ENCODE peak calls at places on chromosomes 11 and 22, in nine cellular contexts. C is fibroblast of lung; O is RCC 7860; Q is pancreas; B is amniotic stem cell; H is Right ventricle myocardium superior; E is adrenal gland; I is naive thymus-derived CD8-positive, alpha-beta T cell; Z is HepG2. S is an unnamed sample.

GRCh38 chr11:10581481-10582019 is 13.1 kb upstream of the LYVE1 start:
- DNase-seq in C (no peak), I (no peak), B (no peak), Z (no peak), E (peak), Q (no peak), H (peak), O (no peak), S (no peak)

GRCh38 chr22:41915035-41915782 is at the start of gene SHISA8:
- DNase-seq in E (no peak), Z (no peak), Q (peak), O (no peak), C (no peak), I (peak), B (peak), H (peak), S (peak)

GRCh38 chr11:107921997-107922396 is 6.3 kb upstream of the RAB39A start:
- DNase-seq in H (no peak), O (no peak), E (no peak), I (no peak), C (no peak), B (no peak), Z (no peak), Q (no peak), S (no peak)

GRCh38 chr11:127420139-127420538 is 419.6 kb upstream of the KIRREL3 start:
- DNase-seq in I (no peak), O (no peak), E (no peak), Q (no peak), B (no peak), Z (no peak), H (no peak), C (no peak), S (no peak)

GRCh38 chr22:46046299-46046685 is 69.3 kb upstream of the WNT7B start:
- DNase-seq in O (no peak), B (no peak), C (no peak), I (no peak), Q (peak), H (peak), Z (no peak), E (peak), S (no peak)

GRCh38 chr11:69075421-69076128 is 26.8 kb downstream of the TPCN2 start:
- DNase-seq in I (no peak), E (no peak), B (peak), H (peak), Z (no peak), Q (peak), O (peak), C (peak), S (no peak)

GRCh38 chr11:927871-928270 is 2.2 kb downstream of the AP2A2 start:
- DNase-seq in O (no peak), H (no peak), Q (no peak), B (no peak), Z (no peak), E (no peak), I (peak), C (no peak), S (no peak)

GRCh38 chr22:34960005-34960404 is 106.0 kb upstream of the ISX start:
- DNase-seq in Z (no peak), C (no peak), E (no peak), O (no peak), H (no peak), B (no peak), I (no peak), Q (no peak), S (no peak)

GRCh38 chr22:38706101-38706884 is 549 bp downstream of the GTPBP1 start:
- DNase-seq in Z (no peak), Q (peak), I (peak), E (peak), O (peak), H (peak), C (peak), B (no peak), S (peak)

GRCh38 chr22:45882881-45883810 is 93.8 kb downstream of the WNT7B start:
- DNase-seq in E (no peak), B (no peak), H (peak), I (no peak), C (no peak), Z (no peak), O (no peak), Q (peak), S (no peak)

GRCh38 chr22:22168941-22169867 is 75.4 kb upstream of the VPREB1 start:
- DNase-seq in B (no peak), O (no peak), H (no peak), Q (no peak), Z (no peak), E (no peak), C (no peak), I (no peak), S (no peak)

GRCh38 chr11:47156333-47156732 is 20.3 kb downstream of the ARFGAP2 start:
- DNase-seq in Q (no peak), E (no peak), C (no peak), O (no peak), Z (no peak), I (no peak), B (no peak), H (no peak), S (no peak)

GRCh38 chr11:11567862-11568650 is 53.7 kb downstream of the GALNT18 start:
- DNase-seq in B (no peak), I (no peak), O (no peak), C (peak), E (no peak), Z (no peak), Q (no peak), H (no peak), S (no peak)

GRCh38 chr11:11782532-11783110 is 59.2 kb upstream of the USP47 start:
- DNase-seq in C (no peak), E (no peak), H (no peak), I (no peak), O (no peak), Q (no peak), B (no peak), Z (no peak), S (no peak)

GRCh38 chr22:19869497-19870152 is 15.0 kb upstream of the GNB1L start:
- DNase-seq in Z (no peak), O (no peak), H (no peak), E (peak), B (no peak), I (no peak), C (no peak), Q (no peak), S (no peak)

GRCh38 chr22:36021649-36022048 is 7.0 kb downstream of the RBFOX2 start:
- DNase-seq in E (no peak), B (no peak), C (peak), Q (no peak), I (no peak), O (no peak), H (no peak), Z (no peak), S (no peak)

GRCh38 chr11:66834943-66835342 is 8.3 kb upstream of the RCE1 start:
- DNase-seq in C (no peak), B (no peak), Q (no peak), H (no peak), E (no peak), Z (no peak), I (no peak), O (no peak), S (no peak)

GRCh38 chr22:49107561-49107960 is 720.1 kb downstream of the BRD1 start:
- DNase-seq in C (no peak), Q (no peak), H (no peak), I (no peak), Z (no peak), O (no peak), E (no peak), B (no peak), S (no peak)

GRCh38 chr22:26436903-26437515 is 7.9 kb downstream of the ASPHD2 start:
- DNase-seq in I (no peak), H (no peak), Z (no peak), E (peak), O (no peak), B (no peak), C (no peak), Q (peak), S (no peak)

GRCh38 chr11:84420261-84420660 is 1134.1 kb upstream of the CCDC90B start:
- DNase-seq in C (peak), E (no peak), O (no peak), Z (no peak), Q (no peak), H (no peak), B (no peak), I (no peak), S (no peak)

GRCh38 chr11:8258289-8258688 is 5.4 kb downstream of the LMO1 start:
- DNase-seq in Q (no peak), E (peak), I (no peak), B (no peak), H (no peak), C (no peak), Z (no peak), O (peak), S (no peak)

GRCh38 chr11:16408619-16409018 is 52.3 kb upstream of the SOX6 start:
- DNase-seq in H (no peak), C (no peak), I (no peak), B (no peak), Z (no peak), Q (no peak), O (no peak), E (no peak), S (no peak)

GRCh38 chr22:49629586-49630447 is 197.9 kb downstream of the BRD1 start:
- DNase-seq in B (no peak), C (no peak), I (no peak), O (no peak), H (no peak), E (no peak), Q (peak), Z (no peak), S (no peak)

GRCh38 chr22:43249789-43250188 is 62.9 kb upstream of the TTLL12 start:
- DNase-seq in Q (no peak), Z (no peak), B (no peak), E (no peak), O (no peak), C (no peak), I (no peak), H (no peak), S (no peak)

GRCh38 chr11:19493446-19493845 is 219.2 kb upstream of the NAV2 start:
- DNase-seq in O (no peak), I (no peak), E (no peak), H (no peak), B (no peak), Z (no peak), Q (no peak), C (no peak), S (no peak)

GRCh38 chr11:14234446-14234845 is 124.5 kb downstream of the RRAS2 start:
- DNase-seq in Z (no peak), I (no peak), Q (no peak), C (no peak), E (no peak), O (no peak), H (peak), B (no peak), S (no peak)

GRCh38 chr22:35783943-35784614 is 66.4 kb downstream of the APOL5 start:
- DNase-seq in Q (no peak), I (no peak), O (peak), C (no peak), Z (no peak), H (no peak), B (no peak), E (no peak), S (no peak)

GRCh38 chr11:35274909-35275807 is 136.2 kb downstream of the CD44 start:
- DNase-seq in Q (peak), E (peak), H (peak), O (peak), B (no peak), I (no peak), Z (peak), C (peak), S (no peak)

GRCh38 chr11:369336-370018 is at the start of gene B4GALNT4:
- DNase-seq in O (no peak), I (peak), Z (no peak), H (peak), C (no peak), Q (peak), E (no peak), B (peak), S (peak)

GRCh38 chr22:43505896-43506295 is 94.1 kb downstream of the MPPED1 start:
- DNase-seq in O (no peak), B (no peak), H (no peak), Z (no peak), C (no peak), Q (no peak), E (no peak), I (no peak), S (no peak)

GRCh38 chr11:12516387-12517110 is 139.2 kb downstream of the PARVA start:
- DNase-seq in B (no peak), H (peak), I (no peak), E (peak), C (no peak), O (no peak), Z (no peak), Q (no peak), S (no peak)